ENCODE peak calls at places on chromosomes 6 and 20, in five cellular contexts. One of them, this sample, is unnamed.

GRCh38 chr20:10565191-10565921 is 108.4 kb downstream of the JAG1 start:
- DNase-seq in GM23248: peak; percentile 82
- DNase-seq in neural progenitor cell: no peak
- DNase-seq in ovary: no peak
- DNase-seq in SJSA1: no peak
- DNase-seq in this sample: no peak

GRCh38 chr6:129370268-129370916 is 339.6 kb downstream of the ARHGAP18 start:
- DNase-seq in GM23248: peak; percentile 68
- DNase-seq in neural progenitor cell: peak; percentile 63
- DNase-seq in ovary: peak; percentile 25
- DNase-seq in SJSA1: peak; percentile 73
- DNase-seq in this sample: peak; percentile 20

GRCh38 chr6:106628658-106629102 is 618 bp downstream of the RTN4IP1 start:
- DNase-seq in GM23248: no peak
- DNase-seq in neural progenitor cell: peak; percentile 18
- DNase-seq in ovary: no peak
- DNase-seq in SJSA1: no peak
- DNase-seq in this sample: peak; percentile 5

GRCh38 chr6:161011509-161012480 is 20.2 kb downstream of the MAP3K4 start:
- DNase-seq in GM23248: peak; percentile 35
- DNase-seq in neural progenitor cell: peak; percentile 66
- DNase-seq in ovary: no peak
- DNase-seq in SJSA1: no peak
- DNase-seq in this sample: no peak

GRCh38 chr20:33433465-33433864 is 10.1 kb downstream of the SNTA1 start:
- DNase-seq in GM23248: peak; percentile 58
- DNase-seq in neural progenitor cell: no peak
- DNase-seq in ovary: no peak
- DNase-seq in SJSA1: no peak
- DNase-seq in this sample: no peak

GRCh38 chr6:31585531-31585930 is 546 bp upstream of the LST1 start:
- DNase-seq in GM23248: peak; percentile 30
- DNase-seq in neural progenitor cell: peak; percentile 53
- DNase-seq in ovary: no peak
- DNase-seq in SJSA1: no peak
- DNase-seq in this sample: no peak

GRCh38 chr6:169959129-169960002 is 207.9 kb downstream of the ERMARD start:
- DNase-seq in GM23248: no peak
- DNase-seq in neural progenitor cell: no peak
- DNase-seq in ovary: peak; percentile 56
- DNase-seq in SJSA1: no peak
- DNase-seq in this sample: no peak

GRCh38 chr6:34529665-34530327 is 26.3 kb downstream of the SPDEF start:
- DNase-seq in GM23248: no peak
- DNase-seq in neural progenitor cell: no peak
- DNase-seq in ovary: no peak
- DNase-seq in SJSA1: no peak
- DNase-seq in this sample: no peak

GRCh38 chr6:108755257-108756240 is 92.7 kb upstream of the ARMC2 start:
- DNase-seq in GM23248: peak; percentile 79
- DNase-seq in neural progenitor cell: no peak
- DNase-seq in ovary: no peak
- DNase-seq in SJSA1: no peak
- DNase-seq in this sample: no peak

GRCh38 chr6:97394160-97394748 is 111.2 kb upstream of the MMS22L start:
- DNase-seq in GM23248: peak; percentile 69
- DNase-seq in neural progenitor cell: peak; percentile 71
- DNase-seq in ovary: no peak
- DNase-seq in SJSA1: peak; percentile 37
- DNase-seq in this sample: peak; percentile 47

GRCh38 chr6:21596379-21597242 is 3.1 kb downstream of the SOX4 start:
- DNase-seq in GM23248: peak; percentile 82
- DNase-seq in neural progenitor cell: peak; percentile 71
- DNase-seq in ovary: peak; percentile 79
- DNase-seq in SJSA1: peak; percentile 82
- DNase-seq in this sample: no peak

GRCh38 chr6:169145991-169146501 is 107.6 kb downstream of the THBS2 start:
- DNase-seq in GM23248: peak; percentile 26
- DNase-seq in neural progenitor cell: no peak
- DNase-seq in ovary: peak; percentile 58
- DNase-seq in SJSA1: peak; percentile 78
- DNase-seq in this sample: no peak

GRCh38 chr6:50791900-50792508 is 26.7 kb upstream of the TFAP2B start:
- DNase-seq in GM23248: peak; percentile 75
- DNase-seq in neural progenitor cell: peak; percentile 79
- DNase-seq in ovary: no peak
- DNase-seq in SJSA1: peak; percentile 20
- DNase-seq in this sample: peak; percentile 28

GRCh38 chr6:166313255-166314070 is 5.3 kb upstream of the PRR18 start:
- DNase-seq in GM23248: peak; percentile 46
- DNase-seq in neural progenitor cell: peak; percentile 80
- DNase-seq in ovary: no peak
- DNase-seq in SJSA1: peak; percentile 49
- DNase-seq in this sample: peak; percentile 13

GRCh38 chr6:4901256-4902061 is 102.4 kb downstream of the RPP40 start:
- DNase-seq in GM23248: no peak
- DNase-seq in neural progenitor cell: no peak
- DNase-seq in ovary: no peak
- DNase-seq in SJSA1: no peak
- DNase-seq in this sample: no peak

GRCh38 chr20:33531047-33531877 is 41.4 kb downstream of the CBFA2T2 start:
- DNase-seq in GM23248: peak; percentile 53
- DNase-seq in neural progenitor cell: peak; percentile 29
- DNase-seq in ovary: no peak
- DNase-seq in SJSA1: peak; percentile 81
- DNase-seq in this sample: no peak

GRCh38 chr6:50655848-50656453 is 57.4 kb upstream of the TFAP2D start:
- DNase-seq in GM23248: peak; percentile 50
- DNase-seq in neural progenitor cell: peak; percentile 39
- DNase-seq in ovary: no peak
- DNase-seq in SJSA1: peak; percentile 2
- DNase-seq in this sample: no peak

GRCh38 chr20:63253438-63254236 is 626 bp downstream of the NKAIN4 start:
- DNase-seq in GM23248: peak; percentile 36
- DNase-seq in neural progenitor cell: peak; percentile 91
- DNase-seq in ovary: no peak
- DNase-seq in SJSA1: no peak
- DNase-seq in this sample: no peak

GRCh38 chr6:98039876-98040605 is 757.0 kb upstream of the MMS22L start:
- DNase-seq in GM23248: peak; percentile 52
- DNase-seq in neural progenitor cell: peak; percentile 47
- DNase-seq in ovary: no peak
- DNase-seq in SJSA1: no peak
- DNase-seq in this sample: no peak

GRCh38 chr6:170030284-170031095 is 260.4 kb downstream of the DLL1 start:
- DNase-seq in GM23248: no peak
- DNase-seq in neural progenitor cell: no peak
- DNase-seq in ovary: peak; percentile 2
- DNase-seq in SJSA1: no peak
- DNase-seq in this sample: no peak

GRCh38 chr6:162416845-162417537 is 310.6 kb downstream of the PRKN start:
- DNase-seq in GM23248: no peak
- DNase-seq in neural progenitor cell: no peak
- DNase-seq in ovary: no peak
- DNase-seq in SJSA1: no peak
- DNase-seq in this sample: no peak

GRCh38 chr6:110590821-110591351 is 114.5 kb upstream of the SLC22A16 start:
- DNase-seq in GM23248: peak; percentile 41
- DNase-seq in neural progenitor cell: no peak
- DNase-seq in ovary: no peak
- DNase-seq in SJSA1: peak; percentile 85
- DNase-seq in this sample: no peak

GRCh38 chr6:135189344-135189743 is 8.2 kb downstream of the MYB start:
- DNase-seq in GM23248: no peak
- DNase-seq in neural progenitor cell: no peak
- DNase-seq in ovary: no peak
- DNase-seq in SJSA1: no peak
- DNase-seq in this sample: no peak

GRCh38 chr20:3744806-3745685 is 12.6 kb downstream of the HSPA12B start:
- DNase-seq in GM23248: peak; percentile 32
- DNase-seq in neural progenitor cell: peak; percentile 95
- DNase-seq in ovary: peak; percentile 64
- DNase-seq in SJSA1: no peak
- DNase-seq in this sample: peak; percentile 78

GRCh38 chr6:52517502-52518278 is 59.2 kb downstream of the TRAM2 start:
- DNase-seq in GM23248: peak; percentile 99
- DNase-seq in neural progenitor cell: peak; percentile 49
- DNase-seq in ovary: peak; percentile 88
- DNase-seq in SJSA1: peak; percentile 95
- DNase-seq in this sample: peak; percentile 75

GRCh38 chr6:88919032-88919431 is 44.4 kb downstream of the RNGTT start:
- DNase-seq in GM23248: peak; percentile 24
- DNase-seq in neural progenitor cell: no peak
- DNase-seq in ovary: no peak
- DNase-seq in SJSA1: no peak
- DNase-seq in this sample: no peak

GRCh38 chr20:32017711-32018251 is 7.5 kb downstream of the CCM2L start:
- DNase-seq in GM23248: no peak
- DNase-seq in neural progenitor cell: peak; percentile 93
- DNase-seq in ovary: no peak
- DNase-seq in SJSA1: no peak
- DNase-seq in this sample: no peak

GRCh38 chr20:21315138-21315537 is 12.0 kb downstream of the XRN2 start:
- DNase-seq in GM23248: peak; percentile 92
- DNase-seq in neural progenitor cell: no peak
- DNase-seq in ovary: no peak
- DNase-seq in SJSA1: no peak
- DNase-seq in this sample: no peak

GRCh38 chr20:45538209-45538798 is 978 bp downstream of the WFDC6 start:
- DNase-seq in GM23248: peak; percentile 8
- DNase-seq in neural progenitor cell: peak; percentile 13
- DNase-seq in ovary: no peak
- DNase-seq in SJSA1: no peak
- DNase-seq in this sample: no peak

GRCh38 chr6:37615564-37616340 is 81.9 kb downstream of the MDGA1 start:
- DNase-seq in GM23248: peak; percentile 78
- DNase-seq in neural progenitor cell: no peak
- DNase-seq in ovary: no peak
- DNase-seq in SJSA1: peak; percentile 84
- DNase-seq in this sample: no peak

GRCh38 chr20:51533291-51534172 is 9.0 kb downstream of the NFATC2 start:
- DNase-seq in GM23248: peak; percentile 79
- DNase-seq in neural progenitor cell: no peak
- DNase-seq in ovary: no peak
- DNase-seq in SJSA1: peak; percentile 6
- DNase-seq in this sample: peak; percentile 22

GRCh38 chr6:33392979-33393378 is 1.4 kb downstream of the KIFC1 start:
- DNase-seq in GM23248: no peak
- DNase-seq in neural progenitor cell: no peak
- DNase-seq in ovary: no peak
- DNase-seq in SJSA1: no peak
- DNase-seq in this sample: no peak

GRCh38 chr6:7025861-7026260 is 81.9 kb upstream of the RREB1 start:
- DNase-seq in GM23248: no peak
- DNase-seq in neural progenitor cell: no peak
- DNase-seq in ovary: no peak
- DNase-seq in SJSA1: no peak
- DNase-seq in this sample: no peak

GRCh38 chr6:91132461-91132860 is 545.6 kb upstream of the MAP3K7 start:
- DNase-seq in GM23248: no peak
- DNase-seq in neural progenitor cell: no peak
- DNase-seq in ovary: no peak
- DNase-seq in SJSA1: no peak
- DNase-seq in this sample: no peak

DNA sequence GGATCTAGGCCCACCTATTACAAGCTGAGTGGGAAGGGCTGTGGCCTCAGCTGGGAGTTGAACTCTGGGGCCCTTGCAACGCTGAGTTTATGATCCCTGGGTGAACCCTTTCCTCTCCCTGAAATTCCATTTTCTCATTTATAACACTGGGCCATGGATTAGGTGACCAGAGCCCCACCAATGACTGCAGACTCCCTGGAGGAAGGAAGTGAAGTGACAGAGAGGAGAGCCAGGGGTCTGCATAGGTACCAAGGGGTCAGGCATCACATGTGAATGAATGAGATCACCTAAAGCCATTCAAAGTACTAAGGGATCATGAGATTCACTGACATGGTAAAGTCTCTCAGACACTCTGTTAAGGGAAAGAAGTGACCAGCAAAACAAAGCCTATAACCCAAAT is 46.5 kb upstream of the DSN1 start:
- DNase-seq in GM23248: no peak
- DNase-seq in neural progenitor cell: no peak
- DNase-seq in ovary: no peak
- DNase-seq in SJSA1: no peak
- DNase-seq in this sample: no peak
- H3K9me3 ChIP-seq in GM23248: no peaks in the 10 kb centered on the region
- H3K9me3 ChIP-seq in neural progenitor cell: no peaks in the 10 kb centered on the region
- H3K9me3 ChIP-seq in ovary: no peaks in the 10 kb centered on the region
- H3K9me3 ChIP-seq in SJSA1: no peaks in the 10 kb centered on the region
- H3K9me3 ChIP-seq in this sample: no peaks in the 10 kb centered on the region

GRCh38 chr6:125277838-125278237 is 23.9 kb downstream of the HDDC2 start:
- DNase-seq in GM23248: no peak
- DNase-seq in neural progenitor cell: no peak
- DNase-seq in ovary: no peak
- DNase-seq in SJSA1: no peak
- DNase-seq in this sample: no peak
- H3K36me3 ChIP-seq in GM23248: peaks cover 18% of the 10 kb centered on the region
- H3K36me3 ChIP-seq in neural progenitor cell: peaks cover 4% of the 10 kb centered on the region
- H3K36me3 ChIP-seq in ovary: no peaks in the 10 kb centered on the region
- H3K36me3 ChIP-seq in SJSA1: peaks cover 61% of the 10 kb centered on the region
- H3K36me3 ChIP-seq in this sample: peaks cover 13% of the 10 kb centered on the region

DNA sequence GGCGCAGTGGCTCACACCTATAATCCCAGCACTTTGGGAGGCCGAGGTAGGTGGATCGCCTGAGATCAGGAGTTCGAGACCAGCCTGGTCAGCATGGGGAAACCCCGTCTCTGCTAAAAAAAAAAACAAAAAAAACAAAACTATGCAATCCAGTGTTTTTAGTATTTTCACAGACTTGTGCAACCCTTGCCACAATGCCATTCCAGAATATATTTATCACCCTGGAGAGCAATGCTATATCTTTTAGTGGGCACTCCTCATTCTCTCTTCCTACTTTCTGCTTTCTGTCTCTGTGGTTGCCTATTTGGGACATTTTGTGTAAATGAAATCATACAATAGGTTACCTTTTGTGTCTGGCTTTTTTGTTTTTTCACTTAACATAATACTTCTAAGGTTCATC is 39.1 kb upstream of the MROH8 start:
- DNase-seq in GM23248: peak; percentile 25
- DNase-seq in neural progenitor cell: no peak
- DNase-seq in ovary: no peak
- DNase-seq in SJSA1: no peak
- DNase-seq in this sample: no peak
- H3K9me3 ChIP-seq in GM23248: no peaks in the 10 kb centered on the region
- H3K9me3 ChIP-seq in neural progenitor cell: no peaks in the 10 kb centered on the region
- H3K9me3 ChIP-seq in ovary: no peaks in the 10 kb centered on the region
- H3K9me3 ChIP-seq in SJSA1: no peaks in the 10 kb centered on the region
- H3K9me3 ChIP-seq in this sample: no peaks in the 10 kb centered on the region

DNA sequence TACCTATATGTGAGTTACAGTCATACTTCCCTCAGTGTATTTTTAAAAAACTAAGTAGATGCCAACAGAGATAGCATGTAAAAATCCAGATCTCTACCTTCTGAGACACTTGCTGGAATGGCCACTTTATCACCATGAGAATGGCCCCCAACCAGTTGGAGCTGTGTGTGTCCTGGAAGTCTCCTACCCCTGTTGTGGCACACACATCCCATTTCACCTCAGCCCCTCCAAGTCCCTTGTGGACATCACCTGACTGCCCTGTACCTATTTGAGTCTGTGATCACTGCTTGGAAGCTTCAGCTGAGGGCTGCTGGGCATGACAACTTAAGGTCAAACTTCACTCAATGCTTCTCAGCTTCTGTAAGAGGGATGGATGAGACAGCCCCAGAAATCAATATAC is 24.1 kb downstream of the MOCS1 start:
- DNase-seq in GM23248: no peak
- DNase-seq in neural progenitor cell: no peak
- DNase-seq in ovary: no peak
- DNase-seq in SJSA1: no peak
- DNase-seq in this sample: no peak
- H3K36me3 ChIP-seq in GM23248: no peaks in the 10 kb centered on the region
- H3K36me3 ChIP-seq in neural progenitor cell: no peaks in the 10 kb centered on the region
- H3K36me3 ChIP-seq in ovary: no peaks in the 10 kb centered on the region
- H3K36me3 ChIP-seq in SJSA1: peaks cover 7% of the 10 kb centered on the region
- H3K36me3 ChIP-seq in this sample: no peaks in the 10 kb centered on the region